ENCODE peak calls at places on chromosomes 2 and 18, in eight cellular contexts. One of them, this sample, is unnamed.

GRCh38 chr2:191846787-191847620 is at the start of gene CAVIN2:
- DNase-seq in NAMALWA: no peak
- DNase-seq in Kasumi-1: peak; percentile 98
- DNase-seq in HT1080: peak; percentile 13
- DNase-seq in breast epithelium: peak; percentile 49
- DNase-seq in germinal center: no peak
- DNase-seq in effector CD8-positive, alpha-beta T cell: no peak
- DNase-seq in dorsolateral prefrontal cortex: no peak
- DNase-seq in this sample: peak; percentile 87

GRCh38 chr18:76805221-76805620 is 17.1 kb upstream of the ZNF236 start:
- DNase-seq in NAMALWA: peak; percentile 40
- DNase-seq in Kasumi-1: peak; percentile 48
- DNase-seq in HT1080: peak; percentile 70
- DNase-seq in breast epithelium: no peak
- DNase-seq in germinal center: no peak
- DNase-seq in effector CD8-positive, alpha-beta T cell: no peak
- DNase-seq in dorsolateral prefrontal cortex: no peak
- DNase-seq in this sample: no peak

GRCh38 chr2:33505966-33506365 is 29.5 kb downstream of the RASGRP3 start:
- DNase-seq in NAMALWA: no peak
- DNase-seq in Kasumi-1: no peak
- DNase-seq in HT1080: no peak
- DNase-seq in breast epithelium: no peak
- DNase-seq in germinal center: no peak
- DNase-seq in effector CD8-positive, alpha-beta T cell: no peak
- DNase-seq in dorsolateral prefrontal cortex: no peak
- DNase-seq in this sample: no peak

GRCh38 chr18:10475633-10476388 is 21.4 kb downstream of the APCDD1 start:
- DNase-seq in NAMALWA: no peak
- DNase-seq in Kasumi-1: no peak
- DNase-seq in HT1080: no peak
- DNase-seq in breast epithelium: no peak
- DNase-seq in germinal center: peak; percentile 24
- DNase-seq in effector CD8-positive, alpha-beta T cell: no peak
- DNase-seq in dorsolateral prefrontal cortex: no peak
- DNase-seq in this sample: no peak

GRCh38 chr2:132978840-132979239 is 308.8 kb upstream of the LYPD1 start:
- DNase-seq in NAMALWA: no peak
- DNase-seq in Kasumi-1: no peak
- DNase-seq in HT1080: peak; percentile 39
- DNase-seq in breast epithelium: peak; percentile 61
- DNase-seq in germinal center: no peak
- DNase-seq in effector CD8-positive, alpha-beta T cell: no peak
- DNase-seq in dorsolateral prefrontal cortex: no peak
- DNase-seq in this sample: no peak

GRCh38 chr2:174124171-174124570 is 124.2 kb downstream of the OLA1 start:
- DNase-seq in NAMALWA: peak; percentile 20
- DNase-seq in Kasumi-1: no peak
- DNase-seq in HT1080: no peak
- DNase-seq in breast epithelium: no peak
- DNase-seq in germinal center: no peak
- DNase-seq in effector CD8-positive, alpha-beta T cell: no peak
- DNase-seq in dorsolateral prefrontal cortex: no peak
- DNase-seq in this sample: no peak

GRCh38 chr2:21627938-21628337 is 504.2 kb downstream of the TDRD15 start:
- DNase-seq in NAMALWA: no peak
- DNase-seq in Kasumi-1: no peak
- DNase-seq in HT1080: no peak
- DNase-seq in breast epithelium: no peak
- DNase-seq in germinal center: no peak
- DNase-seq in effector CD8-positive, alpha-beta T cell: no peak
- DNase-seq in dorsolateral prefrontal cortex: no peak
- DNase-seq in this sample: no peak

GRCh38 chr2:202237787-202238233 is 587 bp downstream of the SUMO1 start:
- DNase-seq in NAMALWA: peak; percentile 49
- DNase-seq in Kasumi-1: peak; percentile 65
- DNase-seq in HT1080: peak; percentile 53
- DNase-seq in breast epithelium: no peak
- DNase-seq in germinal center: peak; percentile 46
- DNase-seq in effector CD8-positive, alpha-beta T cell: no peak
- DNase-seq in dorsolateral prefrontal cortex: peak; percentile 19
- DNase-seq in this sample: peak; percentile 59

GRCh38 chr18:31154186-31154585 is 8.5 kb downstream of the DSC1 start:
- DNase-seq in NAMALWA: no peak
- DNase-seq in Kasumi-1: no peak
- DNase-seq in HT1080: peak; percentile 4
- DNase-seq in breast epithelium: no peak
- DNase-seq in germinal center: no peak
- DNase-seq in effector CD8-positive, alpha-beta T cell: no peak
- DNase-seq in dorsolateral prefrontal cortex: no peak
- DNase-seq in this sample: no peak

GRCh38 chr2:108169982-108170625 is 69.7 kb upstream of the SULT1C3 start:
- DNase-seq in NAMALWA: peak; percentile 36
- DNase-seq in Kasumi-1: peak; percentile 70
- DNase-seq in HT1080: no peak
- DNase-seq in breast epithelium: no peak
- DNase-seq in germinal center: no peak
- DNase-seq in effector CD8-positive, alpha-beta T cell: no peak
- DNase-seq in dorsolateral prefrontal cortex: no peak
- DNase-seq in this sample: peak; percentile 35